ENCODE peak calls at places on chromosomes 13 and 19, in five cellular contexts. One of them, this sample, is unnamed. For H3K4me1, the result is how much of the 10 kb centered on the place peaks cover.

GRCh38 chr19:5120321-5120720 is 151.4 kb downstream of the KDM4B start:
- DNase-seq in ovary: no peak
- DNase-seq in breast epithelium: no peak
- DNase-seq in stomach: no peak
- DNase-seq in heart left ventricle: no peak
- DNase-seq in this sample: no peak

GRCh38 chr13:73224708-73225107 is 165.9 kb downstream of the KLF5 start:
- DNase-seq in ovary: no peak
- DNase-seq in breast epithelium: no peak
- DNase-seq in stomach: no peak
- DNase-seq in heart left ventricle: no peak
- DNase-seq in this sample: no peak

GRCh38 chr19:13850910-13851753 is 25.8 kb upstream of the NANOS3 start:
- DNase-seq in ovary: peak
- DNase-seq in breast epithelium: peak
- DNase-seq in stomach: peak
- DNase-seq in heart left ventricle: peak
- DNase-seq in this sample: peak

GRCh38 chr19:5150902-5151741 is 182.2 kb downstream of the KDM4B start:
- DNase-seq in ovary: no peak
- DNase-seq in breast epithelium: no peak
- DNase-seq in stomach: no peak
- DNase-seq in heart left ventricle: peak
- DNase-seq in this sample: no peak

GRCh38 chr13:42602910-42603309 is 29.0 kb downstream of the TNFSF11 start:
- DNase-seq in ovary: no peak
- DNase-seq in breast epithelium: no peak
- DNase-seq in stomach: no peak
- DNase-seq in heart left ventricle: no peak
- DNase-seq in this sample: no peak

GRCh38 chr13:75788494-75788991 is 152.4 kb downstream of the LMO7 start:
- DNase-seq in ovary: no peak
- DNase-seq in breast epithelium: no peak
- DNase-seq in stomach: peak
- DNase-seq in heart left ventricle: peak
- DNase-seq in this sample: no peak

GRCh38 chr13:35936579-35936978 is 194.6 kb downstream of the DCLK1 start:
- DNase-seq in ovary: no peak
- DNase-seq in breast epithelium: no peak
- DNase-seq in stomach: no peak
- DNase-seq in heart left ventricle: no peak
- DNase-seq in this sample: no peak

GRCh38 chr19:48351341-48351752 is 12.4 kb downstream of the TMEM143 start:
- DNase-seq in ovary: peak
- DNase-seq in breast epithelium: peak
- DNase-seq in stomach: peak
- DNase-seq in heart left ventricle: peak
- DNase-seq in this sample: no peak

GRCh38 chr19:4933528-4933927 is 24.2 kb downstream of the UHRF1 start:
- DNase-seq in ovary: no peak
- DNase-seq in breast epithelium: no peak
- DNase-seq in stomach: peak
- DNase-seq in heart left ventricle: no peak
- DNase-seq in this sample: no peak

GRCh38 chr13:109790951-109791605 is 4.7 kb upstream of the IRS2 start:
- DNase-seq in ovary: no peak
- DNase-seq in breast epithelium: no peak
- DNase-seq in stomach: no peak
- DNase-seq in heart left ventricle: no peak
- DNase-seq in this sample: peak

GRCh38 chr19:14526423-14526822 is 3.0 kb upstream of the TECR start:
- DNase-seq in ovary: no peak
- DNase-seq in breast epithelium: no peak
- DNase-seq in stomach: no peak
- DNase-seq in heart left ventricle: no peak
- DNase-seq in this sample: no peak

GRCh38 chr19:33498391-33499000 is 23.1 kb downstream of the PEPD start:
- DNase-seq in ovary: no peak
- DNase-seq in breast epithelium: no peak
- DNase-seq in stomach: no peak
- DNase-seq in heart left ventricle: peak
- DNase-seq in this sample: no peak

GRCh38 chr19:9668544-9668943 is 6.4 kb downstream of the ZNF562 start:
- DNase-seq in ovary: no peak
- DNase-seq in breast epithelium: no peak
- DNase-seq in stomach: no peak
- DNase-seq in heart left ventricle: no peak
- DNase-seq in this sample: no peak

GRCh38 chr19:2984196-2984490 is 6.8 kb downstream of the TLE6 start:
- DNase-seq in ovary: no peak
- DNase-seq in breast epithelium: no peak
- DNase-seq in stomach: no peak
- DNase-seq in heart left ventricle: no peak
- DNase-seq in this sample: no peak

GRCh38 chr19:16542894-16543498 is 759 bp upstream of the CHERP start:
- DNase-seq in ovary: no peak
- DNase-seq in breast epithelium: no peak
- DNase-seq in stomach: no peak
- DNase-seq in heart left ventricle: no peak
- DNase-seq in this sample: no peak

GRCh38 chr13:66425741-66426140 is 804.4 kb downstream of the PCDH9 start:
- DNase-seq in ovary: no peak
- DNase-seq in breast epithelium: no peak
- DNase-seq in stomach: no peak
- DNase-seq in heart left ventricle: no peak
- DNase-seq in this sample: no peak

GRCh38 chr19:6273701-6274601 is 5.8 kb downstream of the MLLT1 start:
- DNase-seq in ovary: peak
- DNase-seq in breast epithelium: peak
- DNase-seq in stomach: peak
- DNase-seq in heart left ventricle: peak
- DNase-seq in this sample: peak

DNA sequence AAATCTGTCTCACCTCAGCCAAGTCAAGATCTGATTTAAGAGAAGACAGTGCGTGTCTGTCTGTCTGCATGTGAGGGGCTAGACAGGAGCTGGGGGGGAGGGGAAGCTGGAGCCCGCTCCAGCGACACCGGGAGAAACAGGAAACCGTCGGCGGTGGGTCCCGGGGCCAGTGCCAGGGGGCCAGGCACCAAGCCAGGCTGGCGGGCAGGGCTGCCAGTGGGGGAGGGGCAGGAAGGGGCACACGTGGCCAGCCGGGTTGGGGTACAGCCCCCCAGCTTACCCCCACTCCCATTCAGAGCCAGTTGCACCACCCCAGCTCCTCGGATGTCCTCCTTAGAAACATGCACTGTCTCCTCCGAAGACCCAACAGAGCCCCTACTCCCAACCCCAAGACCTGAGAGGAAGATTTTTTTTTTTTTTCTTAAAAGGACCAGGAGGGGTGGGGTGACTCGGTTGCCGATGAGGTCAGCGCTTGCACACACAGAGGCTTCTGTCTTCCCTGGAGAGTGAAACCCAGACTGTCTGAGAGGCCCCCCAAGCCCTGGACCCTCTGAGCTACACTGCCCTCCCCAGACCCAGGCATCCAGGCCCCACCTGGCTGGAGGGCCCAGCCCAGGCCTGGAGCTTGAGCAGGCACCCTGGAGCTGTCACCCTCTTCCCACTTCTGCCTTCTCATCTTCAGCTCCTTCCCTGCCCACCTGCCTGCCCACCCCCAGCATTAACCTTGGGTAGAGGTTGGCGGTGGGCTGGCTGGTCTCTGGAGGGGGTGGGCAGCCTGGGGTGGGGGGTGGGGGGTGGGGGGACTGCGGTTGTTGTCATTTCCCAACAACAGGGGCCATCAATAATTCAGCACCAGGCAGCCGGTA is 4.0 kb downstream of the ERF start:
- DNase-seq in ovary: no peak
- DNase-seq in breast epithelium: no peak
- DNase-seq in stomach: no peak
- DNase-seq in heart left ventricle: peak
- DNase-seq in this sample: no peak
- H3K4me1 ChIP-seq in ovary: under half
- H3K4me1 ChIP-seq in breast epithelium: under half
- H3K4me1 ChIP-seq in stomach: half or more
- H3K4me1 ChIP-seq in heart left ventricle: half or more
- H3K4me1 ChIP-seq in this sample: half or more

DNA sequence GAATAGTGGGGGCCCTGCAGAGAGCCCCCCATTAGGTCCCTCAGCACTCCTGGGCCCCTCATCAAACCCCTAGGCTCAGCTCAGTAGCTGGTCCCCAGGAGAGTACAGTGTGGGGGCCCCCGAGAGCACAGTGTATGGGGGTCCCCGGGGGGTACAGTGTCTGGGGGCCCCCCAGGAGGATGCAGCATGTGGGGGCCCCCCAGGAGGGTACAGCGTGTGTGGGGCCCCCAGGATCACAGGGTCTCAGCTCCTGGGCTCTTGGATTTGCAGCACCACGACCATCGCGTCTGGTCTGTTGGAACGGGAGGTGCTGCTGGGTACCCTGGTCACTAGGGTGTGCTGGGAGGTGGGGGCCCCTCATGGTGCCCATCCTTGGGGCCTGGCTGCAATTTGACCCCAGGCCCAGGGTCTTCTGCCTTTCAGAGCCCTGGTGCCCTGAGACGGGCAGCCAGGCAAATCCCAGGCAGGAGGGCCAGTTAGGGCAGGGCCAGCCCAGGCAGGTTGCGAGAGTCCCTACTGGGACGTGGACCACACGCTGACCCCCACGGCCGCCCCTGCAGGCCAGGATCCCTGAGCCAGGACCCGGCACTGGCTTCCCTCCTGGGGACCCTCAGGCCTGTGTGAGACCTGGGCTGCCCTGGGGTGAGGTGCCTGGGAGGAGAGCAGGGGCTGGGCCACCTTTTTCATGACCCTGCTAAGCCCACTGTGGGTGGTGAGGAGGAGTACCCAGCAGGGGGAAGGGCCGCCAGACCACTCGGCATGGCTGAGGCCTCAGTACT is 13.6 kb downstream of the CBARP start:
- DNase-seq in ovary: no peak
- DNase-seq in breast epithelium: no peak
- DNase-seq in stomach: no peak
- DNase-seq in heart left ventricle: no peak
- DNase-seq in this sample: no peak
- TF ChIP-seq POLR2A in ovary: no peak
- TF ChIP-seq POLR2A in breast epithelium: no peak
- TF ChIP-seq POLR2A in stomach: no peak
- TF ChIP-seq POLR2A in heart left ventricle: no peak
- TF ChIP-seq POLR2A in this sample: no peak

GRCh38 chr13:33531484-33531883 is 245.9 kb upstream of the STARD13 start:
- DNase-seq in ovary: no peak
- DNase-seq in breast epithelium: no peak
- DNase-seq in stomach: no peak
- DNase-seq in heart left ventricle: no peak
- DNase-seq in this sample: no peak
- H3K4me1 ChIP-seq in ovary: under half
- H3K4me1 ChIP-seq in breast epithelium: under half
- H3K4me1 ChIP-seq in stomach: under half
- H3K4me1 ChIP-seq in heart left ventricle: under half
- H3K4me1 ChIP-seq in this sample: under half

GRCh38 chr19:35018379-35018778 is 11.9 kb upstream of the SCN1B start:
- DNase-seq in ovary: no peak
- DNase-seq in breast epithelium: no peak
- DNase-seq in stomach: no peak
- DNase-seq in heart left ventricle: no peak
- DNase-seq in this sample: no peak

GRCh38 chr19:35011737-35012682 is 11.9 kb downstream of the GRAMD1A start:
- DNase-seq in ovary: no peak
- DNase-seq in breast epithelium: no peak
- DNase-seq in stomach: no peak
- DNase-seq in heart left ventricle: no peak
- DNase-seq in this sample: no peak

GRCh38 chr19:35011091-35011689 is 11.1 kb downstream of the GRAMD1A start:
- DNase-seq in ovary: no peak
- DNase-seq in breast epithelium: no peak
- DNase-seq in stomach: no peak
- DNase-seq in heart left ventricle: no peak
- DNase-seq in this sample: no peak

GRCh38 chr19:35017507-35017906 is 12.8 kb upstream of the SCN1B start:
- DNase-seq in ovary: no peak
- DNase-seq in breast epithelium: no peak
- DNase-seq in stomach: no peak
- DNase-seq in heart left ventricle: no peak
- DNase-seq in this sample: no peak

GRCh38 chr19:35013820-35014754 is 14.0 kb downstream of the GRAMD1A start:
- DNase-seq in ovary: no peak
- DNase-seq in breast epithelium: no peak
- DNase-seq in stomach: no peak
- DNase-seq in heart left ventricle: no peak
- DNase-seq in this sample: no peak
- TF ChIP-seq POLR2A in ovary: no peak
- TF ChIP-seq POLR2A in breast epithelium: no peak
- TF ChIP-seq POLR2A in stomach: no peak
- TF ChIP-seq POLR2A in heart left ventricle: no peak
- TF ChIP-seq POLR2A in this sample: no peak

DNA sequence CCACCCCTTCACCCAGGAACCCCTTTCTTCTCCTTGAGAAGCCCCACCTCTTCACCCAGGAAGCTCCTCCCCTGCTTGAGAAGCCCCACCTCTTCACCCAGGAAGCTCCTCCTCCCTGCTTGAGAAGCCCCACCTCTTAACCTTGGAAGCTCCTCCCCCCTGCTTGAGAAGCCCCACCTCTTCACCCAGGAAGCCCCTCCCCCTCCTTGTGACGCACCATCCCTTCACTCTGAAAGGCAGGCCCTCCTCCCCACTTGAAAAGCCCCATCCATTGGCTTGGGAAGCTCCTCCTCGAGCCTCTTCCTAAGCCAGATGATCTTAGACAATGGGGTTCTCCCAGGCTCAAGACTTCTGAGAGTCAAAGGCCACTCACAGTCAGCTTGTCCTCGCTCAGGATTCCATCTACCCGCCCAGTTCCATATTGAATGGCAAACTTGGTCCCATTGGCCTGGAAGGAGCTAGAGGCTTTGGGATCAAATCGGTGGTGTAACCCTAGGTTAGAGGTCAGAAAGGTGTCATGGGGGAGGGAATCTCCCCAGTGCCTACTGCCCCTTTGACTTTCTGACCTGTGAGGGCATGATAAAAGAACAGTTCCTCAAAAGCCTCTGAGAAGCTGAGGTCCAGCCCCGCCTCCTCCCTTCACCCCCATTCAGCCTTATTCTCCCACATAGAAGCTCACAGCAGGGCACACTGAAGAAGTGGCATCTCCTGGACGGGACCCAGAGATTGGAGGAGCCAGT is 4.0 kb downstream of the NAPSA start:
- DNase-seq in ovary: no peak
- DNase-seq in breast epithelium: no peak
- DNase-seq in stomach: no peak
- DNase-seq in heart left ventricle: no peak
- DNase-seq in this sample: no peak
- H3K4me1 ChIP-seq in ovary: under half
- H3K4me1 ChIP-seq in breast epithelium: under half
- H3K4me1 ChIP-seq in stomach: under half
- H3K4me1 ChIP-seq in heart left ventricle: under half
- H3K4me1 ChIP-seq in this sample: under half

GRCh38 chr13:30616927-30617314 is 799 bp upstream of the USPL1 start:
- DNase-seq in ovary: peak
- DNase-seq in breast epithelium: peak
- DNase-seq in stomach: peak
- DNase-seq in heart left ventricle: peak
- DNase-seq in this sample: peak
- TF ChIP-seq POLR2A in ovary: no peak
- TF ChIP-seq POLR2A in breast epithelium: no peak
- TF ChIP-seq POLR2A in stomach: no peak
- TF ChIP-seq POLR2A in heart left ventricle: no peak
- TF ChIP-seq POLR2A in this sample: peak